ENCODE peak calls at places on chromosome 18, in five cellular contexts. L is ovary, K is dorsolateral prefrontal cortex, A is right lobe of liver, R is HCT116. J is an unnamed sample.

GRCh38 chr18:79439201-79440023 is 43.7 kb downstream of the NFATC1 start:
- DNase-seq in R (no peak), A (no peak), L (no peak), K (no peak), J (peak)

GRCh38 chr18:26941608-26942007 is 76.1 kb upstream of the AQP4 start:
- DNase-seq in A (no peak), R (no peak), L (no peak), K (no peak), J (no peak)

GRCh38 chr18:3715223-3716080 is 265.5 kb downstream of the TGIF1 start:
- DNase-seq in L (no peak), K (no peak), A (no peak), R (no peak), J (no peak)

GRCh38 chr18:48948112-48949050 is 2.4 kb downstream of the SMAD7 start:
- DNase-seq in R (no peak), A (peak), L (peak), K (no peak), J (peak)

GRCh38 chr18:53753616-53754015 is 470.9 kb downstream of the MBD2 start:
- DNase-seq in L (no peak), R (no peak), K (no peak), A (no peak), J (no peak)

GRCh38 chr18:73060666-73061270 is 193.0 kb upstream of the NETO1 start:
- DNase-seq in K (no peak), A (no peak), L (no peak), R (no peak), J (no peak)

GRCh38 chr18:74244554-74244953 is 47.2 kb downstream of the CYB5A start:
- DNase-seq in R (no peak), A (no peak), K (no peak), L (no peak), J (no peak)

GRCh38 chr18:63148449-63149199 is 170.9 kb downstream of the BCL2 start:
- DNase-seq in K (no peak), A (peak), L (peak), R (no peak), J (no peak)

GRCh38 chr18:76454429-76454828 is 40.6 kb downstream of the ZNF516 start:
- DNase-seq in R (no peak), L (no peak), K (no peak), A (no peak), J (no peak)

GRCh38 chr18:74457043-74457742 is at the start of gene DIPK1C:
- DNase-seq in K (peak), R (no peak), A (no peak), L (no peak), J (no peak)

GRCh38 chr18:12657849-12658829 is at the start of gene SPIRE1:
- DNase-seq in K (peak), R (no peak), L (peak), A (peak), J (peak)

GRCh38 chr18:32373995-32374394 is 96.7 kb downstream of the GAREM1 start:
- DNase-seq in A (no peak), L (no peak), K (no peak), R (peak), J (no peak)

GRCh38 chr18:500556-501405 is at the start of gene COLEC12:
- DNase-seq in A (no peak), R (no peak), K (no peak), L (peak), J (no peak)

GRCh38 chr18:9737814-9738160 is 29.7 kb downstream of the RAB31 start:
- DNase-seq in K (peak), L (peak), A (no peak), R (no peak), J (no peak)

GRCh38 chr18:886076-886475 is 18.6 kb upstream of the ADCYAP1 start:
- DNase-seq in A (no peak), R (no peak), L (no peak), K (no peak), J (no peak)

GRCh38 chr18:53457068-53457467 is 767.4 kb downstream of the MBD2 start:
- DNase-seq in R (no peak), A (no peak), L (no peak), K (no peak), J (no peak)

GRCh38 chr18:75073654-75074053 is 135.3 kb downstream of the PTGR3 start:
- DNase-seq in A (no peak), K (no peak), L (no peak), R (no peak), J (no peak)

GRCh38 chr18:76736309-76736708 is 86.0 kb upstream of the ZNF236 start:
- DNase-seq in R (no peak), K (no peak), A (no peak), L (no peak), J (no peak)

GRCh38 chr18:23237524-23238151 is 102.4 kb downstream of the CABLES1 start:
- DNase-seq in A (peak), L (peak), R (no peak), K (peak), J (no peak)

GRCh38 chr18:45441110-45441842 is 174.0 kb upstream of the SLC14A2 start:
- DNase-seq in K (no peak), R (no peak), L (no peak), A (no peak), J (no peak)

GRCh38 chr18:68215931-68216330 is 499.0 kb downstream of the TMX3 start:
- DNase-seq in A (no peak), L (no peak), R (no peak), K (no peak), J (no peak)

GRCh38 chr18:49521251-49521650 is 34.2 kb upstream of the C18orf32 start:
- DNase-seq in L (no peak), K (no peak), R (peak), A (no peak), J (no peak)

GRCh38 chr18:44835555-44836156 is 155.0 kb downstream of the SETBP1 start:
- DNase-seq in R (no peak), A (peak), L (no peak), K (no peak), J (no peak)

GRCh38 chr18:23689031-23689615 is at the start of gene LAMA3:
- DNase-seq in K (peak), L (peak), R (no peak), A (peak), J (peak)

GRCh38 chr18:73232933-73233332 is 365.1 kb upstream of the NETO1 start:
- DNase-seq in R (no peak), L (no peak), K (no peak), A (no peak), J (no peak)

GRCh38 chr18:24014986-24015896 is 687 bp downstream of the TTC39C start:
- DNase-seq in A (peak), K (peak), L (peak), R (no peak), J (peak)

GRCh38 chr18:62329676-62330454 is 4.8 kb downstream of the TNFRSF11A start:
- DNase-seq in R (no peak), L (no peak), K (no peak), A (no peak), J (peak)

GRCh38 chr18:42706618-42707017 is 408.9 kb downstream of the RIT2 start:
- DNase-seq in K (no peak), A (no peak), R (no peak), L (no peak), J (no peak)

GRCh38 chr18:9067823-9068222 is 34.7 kb upstream of the NDUFV2 start:
- DNase-seq in R (no peak), K (no peak), A (peak), L (no peak), J (no peak)

GRCh38 chr18:45167109-45167551 is 448.1 kb upstream of the SLC14A2 start:
- DNase-seq in A (no peak), L (no peak), R (no peak), K (no peak), J (no peak)

GRCh38 chr18:79982736-79983135 is 5.6 kb downstream of the TXNL4A start:
- DNase-seq in R (no peak), A (no peak), K (peak), L (no peak), J (no peak)

GRCh38 chr18:34661464-34662087 is 48.5 kb upstream of the DTNA start:
- DNase-seq in A (no peak), K (no peak), R (peak), L (no peak), J (no peak)

GRCh38 chr18:34491719-34492118 is 218.4 kb upstream of the DTNA start:
- DNase-seq in L (no peak), R (no peak), K (no peak), A (no peak), J (no peak)

GRCh38 chr18:26017929-26018328 is 72.5 kb downstream of the SS18 start:
- DNase-seq in K (no peak), R (no peak), L (no peak), A (no peak), J (no peak)

GRCh38 chr18:40935423-40935822 is 1019.6 kb upstream of the PIK3C3 start:
- DNase-seq in K (no peak), L (no peak), A (no peak), R (no peak), J (no peak)

GRCh38 chr18:32389868-32390267 is 80.8 kb downstream of the GAREM1 start:
- DNase-seq in L (no peak), R (no peak), A (peak), K (no peak), J (no peak)

GRCh38 chr18:75140296-75140695 is 68.6 kb downstream of the PTGR3 start:
- DNase-seq in K (no peak), L (no peak), A (no peak), R (no peak), J (no peak)

GRCh38 chr18:35618703-35619102 is 37.2 kb downstream of the GALNT1 start:
- DNase-seq in R (no peak), K (no peak), A (no peak), L (no peak), J (no peak)

GRCh38 chr18:70205421-70206397 is at the start of gene RTTN:
- DNase-seq in R (peak), K (peak), L (peak), A (peak), J (peak)

DNA sequence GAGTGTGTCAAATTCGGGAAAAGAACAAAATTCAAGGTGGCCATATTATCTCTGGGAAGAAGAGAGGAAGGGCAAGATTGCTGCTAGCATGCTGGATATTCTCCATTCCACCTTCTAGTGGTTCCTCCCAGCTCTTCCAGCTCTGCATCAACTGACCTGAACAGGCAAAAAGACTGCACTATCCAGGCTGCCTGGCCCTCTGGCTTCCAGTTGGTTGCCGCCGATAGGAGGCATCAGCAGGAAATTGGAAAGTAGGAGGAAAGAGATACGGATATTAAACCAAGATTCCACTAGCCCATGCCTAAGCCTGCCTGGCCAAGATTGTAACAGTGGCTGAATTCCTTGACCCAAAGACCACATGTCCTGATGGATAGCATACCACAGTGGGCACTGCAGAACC is 1.7 kb upstream of the RTTN start:
- DNase-seq in A (no peak), L (no peak), R (no peak), K (no peak), J (no peak)
- TF ChIP-seq CTCF in A (no peak), L (no peak), R (no peak), K (no peak), J (no peak)

GRCh38 chr18:6719098-6719913 is 10.2 kb upstream of the ARHGAP28 start:
- DNase-seq in L (no peak), R (no peak), K (no peak), A (no peak), J (no peak)
- H3K27ac ChIP-seq in L (no peak), R (no peak), K (no peak), A (no peak), J (no peak)

GRCh38 chr18:51654441-51655326 is 457.2 kb upstream of the MEX3C start:
- DNase-seq in A (no peak), L (no peak), K (no peak), R (no peak), J (no peak)

GRCh38 chr18:51656249-51656648 is 458.8 kb upstream of the MEX3C start:
- DNase-seq in K (no peak), A (no peak), R (no peak), L (no peak), J (no peak)

GRCh38 chr18:51653507-51654213 is 456.2 kb upstream of the MEX3C start:
- DNase-seq in A (no peak), K (no peak), R (no peak), L (no peak), J (no peak)

GRCh38 chr18:51658436-51658835 is 461.0 kb upstream of the MEX3C start:
- DNase-seq in K (no peak), L (no peak), A (no peak), R (no peak), J (no peak)

GRCh38 chr18:51655327-51655698 is 457.8 kb upstream of the MEX3C start:
- DNase-seq in K (no peak), L (no peak), R (no peak), A (no peak), J (no peak)
- H3K4me3 ChIP-seq in K (no peak), L (no peak), R (no peak), A (no peak), J (no peak)

GRCh38 chr18:47932603-47933002 is 2.1 kb upstream of the SMAD2 start:
- DNase-seq in R (no peak), L (no peak), A (no peak), K (no peak), J (no peak)

GRCh38 chr18:47930844-47931706 is 616 bp upstream of the SMAD2 start:
- DNase-seq in R (peak), K (peak), L (peak), A (peak), J (peak)

GRCh38 chr18:47932170-47932569 is 1.7 kb upstream of the SMAD2 start:
- DNase-seq in L (no peak), A (no peak), R (no peak), K (no peak), J (no peak)

GRCh38 chr18:47930086-47930843 is at the start of gene SMAD2:
- DNase-seq in R (peak), K (peak), L (peak), A (peak), J (peak)

DNA sequence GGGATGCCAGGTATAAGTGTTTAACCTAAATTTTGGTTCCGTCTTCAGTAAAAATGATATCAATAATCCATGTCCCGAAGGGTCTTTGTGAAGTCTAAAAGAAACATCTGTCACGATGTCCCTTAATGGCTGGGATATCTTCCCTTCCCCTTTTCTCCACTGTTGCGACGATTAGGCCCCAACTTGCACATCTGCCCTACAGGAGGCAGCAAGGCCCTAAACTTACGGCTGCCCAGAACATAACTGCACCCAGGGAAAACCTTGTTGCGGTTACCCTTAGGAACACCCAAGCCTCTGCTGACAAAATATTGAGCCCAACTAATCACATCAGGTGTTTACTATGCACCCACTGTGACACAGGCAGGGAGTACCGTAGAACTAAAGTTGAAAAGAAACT is 1.2 kb upstream of the SMAD2 start:
- DNase-seq in K (no peak), A (no peak), L (no peak), R (no peak), J (peak)
- TF ChIP-seq CTCF in K (no peak), A (peak), L (no peak), R (no peak), J (no peak)

GRCh38 chr18:57057890-57058289 is 89.0 kb upstream of the BOD1L2 start:
- DNase-seq in K (no peak), R (no peak), L (no peak), A (no peak), J (no peak)
- H3K27ac ChIP-seq in K (no peak), R (no peak), L (no peak), A (no peak), J (no peak)

GRCh38 chr18:22207022-22207758 is 37.8 kb downstream of the GATA6 start:
- DNase-seq in K (no peak), R (no peak), A (no peak), L (peak), J (no peak)
- H3K4me3 ChIP-seq in K (no peak), R (no peak), A (no peak), L (no peak), J (no peak)

GRCh38 chr18:57976230-57976773 is 67.7 kb upstream of the NEDD4L start:
- DNase-seq in A (no peak), L (no peak), K (no peak), R (no peak), J (no peak)
- TF ChIP-seq CTCF in A (no peak), L (no peak), K (no peak), R (no peak), J (no peak)

J was measured in CD8-positive, alpha-beta T cell.